ENCODE peak calls at places on chromosomes 7 and 10, in four cellular contexts. N is astrocyte, V is left lung, S is uterus. Z is an unnamed sample. For H3K36me3, the result is how much of the 10 kb centered on the place peaks cover.

GRCh38 chr10:79367421-79368189 is 20.3 kb downstream of the PPIF start:
- DNase-seq in N (peak), V (no peak), S (no peak), Z (no peak)

GRCh38 chr10:76583711-76584161 is 1053.9 kb downstream of the KCNMA1 start:
- DNase-seq in N (peak), V (no peak), S (no peak), Z (no peak)

GRCh38 chr7:117667456-117667855 is 187.6 kb downstream of the CFTR start:
- DNase-seq in V (no peak), N (peak), S (no peak), Z (no peak)

GRCh38 chr7:68839014-68839413 is 759.3 kb upstream of the AUTS2 start:
- DNase-seq in N (no peak), S (no peak), V (no peak), Z (no peak)

GRCh38 chr7:158033196-158033595 is 554.4 kb downstream of the PTPRN2 start:
- DNase-seq in S (no peak), V (peak), N (no peak), Z (no peak)

GRCh38 chr7:32506266-32507054 is 11.2 kb downstream of the AVL9 start:
- DNase-seq in N (peak), V (no peak), S (no peak), Z (no peak)

GRCh38 chr10:61478621-61479312 is 25.6 kb upstream of the TMEM26 start:
- DNase-seq in V (no peak), S (no peak), N (no peak), Z (no peak)

GRCh38 chr10:46525177-46525823 is 31.2 kb downstream of the GPRIN2 start:
- DNase-seq in V (peak), N (peak), S (no peak), Z (peak)

GRCh38 chr7:8436965-8437364 is 3.6 kb downstream of the NXPH1 start:
- DNase-seq in S (no peak), V (no peak), N (no peak), Z (no peak)

GRCh38 chr10:117442521-117442920 is 67.3 kb upstream of the PDZD8 start:
- DNase-seq in V (no peak), N (no peak), S (no peak), Z (no peak)

GRCh38 chr7:118264836-118265235 is 40.3 kb downstream of the ANKRD7 start:
- DNase-seq in V (no peak), N (no peak), S (no peak), Z (no peak)

GRCh38 chr10:15780353-15781135 is 60.8 kb upstream of the ITGA8 start:
- DNase-seq in V (no peak), S (peak), N (peak), Z (peak)

GRCh38 chr10:3163879-3164278 is 8.7 kb downstream of the PITRM1 start:
- DNase-seq in N (no peak), S (no peak), V (no peak), Z (no peak)

GRCh38 chr7:154598405-154598804 is 404.5 kb downstream of the PAXIP1 start:
- DNase-seq in S (no peak), V (no peak), N (no peak), Z (no peak)

GRCh38 chr7:45713669-45714520 is 139.7 kb downstream of the ADCY1 start:
- DNase-seq in V (no peak), N (no peak), S (no peak), Z (no peak)

GRCh38 chr7:129089521-129090212 is 34.8 kb upstream of the TNPO3 start:
- DNase-seq in S (no peak), V (no peak), N (no peak), Z (no peak)

DNA sequence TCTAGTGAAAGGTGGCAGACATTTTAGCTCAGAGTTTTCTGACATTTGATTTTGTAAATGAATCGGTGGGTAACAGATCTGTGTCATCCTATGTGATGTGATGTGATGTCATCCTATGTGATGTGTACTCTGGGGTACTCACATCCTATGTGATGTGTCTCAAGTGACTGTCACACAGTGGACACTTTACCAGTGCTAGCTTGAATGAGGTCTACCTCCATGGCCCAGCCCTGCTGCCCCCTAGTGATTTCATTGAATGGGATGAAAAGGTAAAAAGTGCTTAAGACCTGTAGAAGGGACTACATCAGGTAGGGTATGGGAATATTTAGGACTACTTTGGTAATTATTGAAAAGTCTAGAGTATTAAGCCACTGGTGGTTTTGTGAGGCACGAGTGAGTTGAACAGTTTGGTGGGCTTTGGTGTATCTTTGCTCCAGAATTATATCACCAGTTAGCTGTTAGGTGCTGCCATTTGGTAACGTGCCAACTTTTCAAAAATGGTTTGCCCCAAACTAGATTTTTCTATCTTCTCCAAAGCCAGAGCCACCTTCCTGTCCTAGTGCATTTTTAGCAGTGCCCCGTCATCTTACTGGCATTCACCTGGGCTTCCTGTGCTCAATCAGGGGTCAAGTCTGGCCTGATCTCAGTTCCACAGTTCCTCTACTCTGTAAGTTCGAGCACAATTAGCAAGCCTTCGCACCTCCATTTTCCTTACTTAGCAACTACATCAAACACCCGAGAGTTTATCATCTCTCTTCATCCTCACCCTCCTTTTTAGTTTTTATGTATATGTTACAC is 9.7 kb downstream of the EIF4H start:
- DNase-seq in N (no peak), S (no peak), V (no peak), Z (no peak)
- TF ChIP-seq CTCF in N (no peak), S (no peak), V (no peak), Z (peak)

GRCh38 chr10:42827201-42827600 is 44.6 kb downstream of the BMS1 start:
- DNase-seq in N (no peak), S (no peak), V (no peak), Z (no peak)
- H3K36me3 ChIP-seq in N (under half), S (under half), V (under half), Z (under half)

GRCh38 chr7:37832194-37832593 is 16.2 kb upstream of the NME8 start:
- DNase-seq in N (no peak), S (peak), V (peak), Z (peak)
- H3K4me3 ChIP-seq in N (no peak), S (no peak), V (no peak), Z (no peak)

DNA sequence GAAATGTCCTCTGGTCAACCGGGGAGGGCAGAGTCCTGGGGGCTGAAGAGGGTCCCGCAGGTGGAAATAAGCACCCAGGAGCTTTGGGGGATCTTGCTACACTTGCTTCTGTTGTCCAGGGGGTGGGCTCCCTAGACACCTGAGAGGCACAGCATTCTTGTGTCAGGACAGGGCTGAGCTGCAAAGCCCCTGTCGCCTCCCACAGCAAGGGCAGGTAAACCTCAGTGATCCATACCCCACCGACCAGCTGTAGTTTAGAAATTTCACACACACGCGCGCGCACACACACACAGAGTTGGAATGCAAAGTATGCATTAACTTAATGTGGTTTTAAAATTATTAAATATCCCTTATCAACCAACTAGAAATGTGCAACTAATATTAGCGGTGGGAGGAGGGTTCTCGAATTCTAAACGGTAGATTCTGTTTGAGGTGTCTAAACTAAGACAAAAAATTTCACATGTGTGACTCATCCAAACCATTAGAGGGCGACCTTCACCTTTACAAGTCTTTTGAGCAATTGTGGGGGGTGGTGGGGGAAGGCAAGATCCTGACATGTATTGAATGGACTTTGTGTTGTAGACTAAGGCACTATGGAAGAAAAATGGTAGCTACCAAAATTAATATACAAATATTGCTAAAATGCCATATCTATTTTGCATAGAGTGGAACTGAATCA is 34.3 kb upstream of the PTF1A start:
- DNase-seq in S (no peak), V (no peak), N (peak), Z (no peak)
- TF ChIP-seq CTCF in S (no peak), V (no peak), N (no peak), Z (no peak)

DNA sequence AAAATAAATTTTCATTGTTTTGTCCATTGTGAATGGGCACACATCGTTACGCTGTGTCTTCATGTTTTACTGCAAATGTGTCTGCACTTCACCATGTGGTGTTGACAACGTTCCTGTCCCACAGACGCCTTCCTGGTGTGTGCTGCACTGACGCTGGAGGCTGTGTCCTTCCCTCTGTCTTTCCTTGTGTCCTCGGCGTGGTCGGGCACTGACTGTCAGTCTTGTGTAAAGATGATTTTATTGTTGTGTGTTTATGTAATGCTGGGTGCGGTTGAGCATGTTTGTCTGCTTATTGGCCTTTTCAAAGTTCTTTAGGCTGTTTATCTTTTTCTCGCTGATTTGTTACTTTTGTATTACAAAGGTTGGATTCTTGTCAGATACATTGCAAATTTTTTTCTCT is 18.1 kb downstream of the IDI2 start:
- DNase-seq in N (no peak), S (no peak), V (no peak), Z (no peak)
- H3K36me3 ChIP-seq in N (half or more), S (under half), V (under half), Z (half or more)

GRCh38 chr7:27187158-27187701 is 2.2 kb upstream of the HOXA11 start:
- DNase-seq in V (peak), S (no peak), N (no peak), Z (no peak)

GRCh38 chr7:27185013-27185707 is at the start of gene HOXA11:
- DNase-seq in V (peak), S (peak), N (no peak), Z (no peak)

GRCh38 chr7:27187702-27188665 is 3.0 kb upstream of the HOXA11 start:
- DNase-seq in V (peak), S (no peak), N (no peak), Z (peak)

GRCh38 chr7:27185708-27186449 is 847 bp upstream of the HOXA11 start:
- DNase-seq in V (peak), N (no peak), S (no peak), Z (no peak)

DNA sequence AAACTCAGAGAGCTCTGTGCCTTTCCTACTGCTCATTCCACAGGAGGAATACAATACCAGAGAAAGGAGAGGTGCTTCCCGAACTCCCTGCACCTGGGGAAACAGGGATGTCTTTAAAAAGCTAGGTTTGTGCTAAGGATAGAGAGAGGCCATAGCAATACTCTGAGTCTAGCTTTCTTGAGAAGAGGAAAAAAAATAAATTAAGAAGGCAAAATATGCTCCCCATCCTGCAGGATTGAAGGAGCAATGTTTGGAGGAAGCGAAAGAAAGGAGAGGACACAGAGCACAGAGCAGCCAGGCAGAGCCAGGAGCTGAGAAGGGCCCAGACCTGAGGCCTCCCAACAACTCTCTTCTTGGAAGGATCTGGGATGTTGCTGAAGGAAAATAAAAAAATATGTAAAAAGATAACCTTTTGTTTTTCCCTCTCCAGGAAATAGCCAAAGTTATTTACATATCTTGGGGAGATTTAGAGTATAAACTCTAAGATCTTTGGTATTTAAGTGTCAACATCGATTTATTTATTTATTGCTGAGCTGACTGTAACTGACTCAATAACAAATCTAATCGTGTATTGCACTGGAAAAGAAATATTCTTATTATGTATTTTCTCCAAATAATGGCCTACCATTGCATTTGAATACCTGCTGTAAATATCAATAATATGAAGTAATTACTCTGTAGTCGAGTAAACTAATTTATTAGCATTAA is 1.6 kb upstream of the HOXA11 start:
- DNase-seq in S (no peak), N (no peak), V (no peak), Z (no peak)
- H3K4me3 ChIP-seq in S (peak), N (no peak), V (no peak), Z (no peak)

DNA sequence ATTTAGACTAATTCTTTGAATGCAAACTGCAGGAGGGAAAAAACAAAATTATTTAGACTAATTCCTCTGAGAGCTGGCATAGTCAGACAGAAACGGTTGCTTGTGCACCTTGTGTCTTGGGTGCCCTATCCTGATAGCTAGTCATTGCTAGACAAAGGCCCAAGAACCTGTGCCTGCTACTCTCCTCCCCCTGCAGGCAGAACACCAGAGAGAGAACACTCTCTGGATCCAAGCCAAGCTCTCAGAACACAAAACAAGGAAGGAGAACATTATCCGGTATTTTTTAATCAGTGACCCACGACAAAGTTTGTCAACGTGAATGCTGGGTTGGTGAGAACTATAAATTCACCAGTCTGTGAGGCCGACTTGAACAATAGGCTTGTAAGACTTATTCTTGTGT is 18.9 kb upstream of the PPP1R9A start:
- DNase-seq in V (no peak), S (no peak), N (no peak), Z (no peak)
- TF ChIP-seq CTCF in V (no peak), S (no peak), N (no peak), Z (no peak)